ENCODE peak calls at places on chromosomes 7 and 10, in six cellular contexts. One of them, this sample, is unnamed.
A peak's percentile ranks its signal among the peaks of the same experiment; 100 is the strongest.

GRCh38 chr10:77527839-77528238 is 109.8 kb downstream of the KCNMA1 start:
- DNase-seq in astrocyte: no peak
- DNase-seq in hippocampal formation: no peak
- DNase-seq in NAMALWA: no peak
- DNase-seq in psoas muscle: no peak
- DNase-seq in chondrocyte: no peak
- DNase-seq in this sample: no peak

GRCh38 chr10:15485027-15485426 is 113.9 kb upstream of the FAM171A1 start:
- DNase-seq in astrocyte: no peak
- DNase-seq in hippocampal formation: no peak
- DNase-seq in NAMALWA: no peak
- DNase-seq in psoas muscle: no peak
- DNase-seq in chondrocyte: no peak
- DNase-seq in this sample: no peak

GRCh38 chr10:30788307-30788706 is 158.8 kb upstream of the LYZL2 start:
- DNase-seq in astrocyte: peak; percentile 41
- DNase-seq in hippocampal formation: no peak
- DNase-seq in NAMALWA: no peak
- DNase-seq in psoas muscle: no peak
- DNase-seq in chondrocyte: no peak
- DNase-seq in this sample: no peak

GRCh38 chr7:45451636-45452035 is 122.5 kb upstream of the ADCY1 start:
- DNase-seq in astrocyte: peak; percentile 41
- DNase-seq in hippocampal formation: no peak
- DNase-seq in NAMALWA: no peak
- DNase-seq in psoas muscle: no peak
- DNase-seq in chondrocyte: no peak
- DNase-seq in this sample: no peak

GRCh38 chr10:43196981-43197833 is 59.0 kb downstream of the CSGALNACT2 start:
- DNase-seq in astrocyte: no peak
- DNase-seq in hippocampal formation: no peak
- DNase-seq in NAMALWA: no peak
- DNase-seq in psoas muscle: peak; percentile 48
- DNase-seq in chondrocyte: peak; percentile 88
- DNase-seq in this sample: no peak

GRCh38 chr10:25024528-25024927 is 8.1 kb downstream of the THNSL1 start:
- DNase-seq in astrocyte: no peak
- DNase-seq in hippocampal formation: no peak
- DNase-seq in NAMALWA: no peak
- DNase-seq in psoas muscle: no peak
- DNase-seq in chondrocyte: no peak
- DNase-seq in this sample: no peak

GRCh38 chr7:102875700-102876192 is 37.1 kb upstream of the LRRC17 start:
- DNase-seq in astrocyte: peak; percentile 100
- DNase-seq in hippocampal formation: no peak
- DNase-seq in NAMALWA: no peak
- DNase-seq in psoas muscle: no peak
- DNase-seq in chondrocyte: no peak
- DNase-seq in this sample: no peak

GRCh38 chr10:114103286-114103685 is 59.6 kb downstream of the ADRB1 start:
- DNase-seq in astrocyte: peak; percentile 36
- DNase-seq in hippocampal formation: no peak
- DNase-seq in NAMALWA: peak; percentile 51
- DNase-seq in psoas muscle: no peak
- DNase-seq in chondrocyte: no peak
- DNase-seq in this sample: no peak

GRCh38 chr7:7639847-7640220 is 718 bp upstream of the UMAD1 start:
- DNase-seq in astrocyte: peak; percentile 23
- DNase-seq in hippocampal formation: no peak
- DNase-seq in NAMALWA: peak; percentile 86
- DNase-seq in psoas muscle: no peak
- DNase-seq in chondrocyte: no peak
- DNase-seq in this sample: no peak

GRCh38 chr10:110522365-110522988 is 24.8 kb downstream of the DUSP5 start:
- DNase-seq in astrocyte: peak; percentile 73
- DNase-seq in hippocampal formation: no peak
- DNase-seq in NAMALWA: no peak
- DNase-seq in psoas muscle: no peak
- DNase-seq in chondrocyte: no peak
- DNase-seq in this sample: no peak

GRCh38 chr7:24741691-24742639 is 15.3 kb downstream of the GSDME start:
- DNase-seq in astrocyte: peak; percentile 97
- DNase-seq in hippocampal formation: no peak
- DNase-seq in NAMALWA: no peak
- DNase-seq in psoas muscle: peak; percentile 73
- DNase-seq in chondrocyte: no peak
- DNase-seq in this sample: no peak

GRCh38 chr7:124557587-124557986 is 208.0 kb downstream of the GPR37 start:
- DNase-seq in astrocyte: no peak
- DNase-seq in hippocampal formation: no peak
- DNase-seq in NAMALWA: no peak
- DNase-seq in psoas muscle: no peak
- DNase-seq in chondrocyte: no peak
- DNase-seq in this sample: no peak

GRCh38 chr7:138975343-138976104 is 5.7 kb downstream of the KIAA1549 start:
- DNase-seq in astrocyte: no peak
- DNase-seq in hippocampal formation: no peak
- DNase-seq in NAMALWA: no peak
- DNase-seq in psoas muscle: no peak
- DNase-seq in chondrocyte: no peak
- DNase-seq in this sample: no peak

GRCh38 chr10:131475803-131476202 is 164.3 kb upstream of the TCERG1L start:
- DNase-seq in astrocyte: no peak
- DNase-seq in hippocampal formation: no peak
- DNase-seq in NAMALWA: no peak
- DNase-seq in psoas muscle: no peak
- DNase-seq in chondrocyte: no peak
- DNase-seq in this sample: no peak

GRCh38 chr10:84088626-84089025 is 50.7 kb upstream of the GHITM start:
- DNase-seq in astrocyte: no peak
- DNase-seq in hippocampal formation: no peak
- DNase-seq in NAMALWA: no peak
- DNase-seq in psoas muscle: no peak
- DNase-seq in chondrocyte: no peak
- DNase-seq in this sample: no peak

GRCh38 chr7:98935811-98936210 is 57.5 kb downstream of the TRRAP start:
- DNase-seq in astrocyte: no peak
- DNase-seq in hippocampal formation: no peak
- DNase-seq in NAMALWA: no peak
- DNase-seq in psoas muscle: no peak
- DNase-seq in chondrocyte: no peak
- DNase-seq in this sample: no peak

GRCh38 chr7:124062171-124062570 is 29.3 kb upstream of the TMEM229A start:
- DNase-seq in astrocyte: no peak
- DNase-seq in hippocampal formation: no peak
- DNase-seq in NAMALWA: no peak
- DNase-seq in psoas muscle: no peak
- DNase-seq in chondrocyte: no peak
- DNase-seq in this sample: no peak

GRCh38 chr10:3942930-3943489 is 158.0 kb upstream of the KLF6 start:
- DNase-seq in astrocyte: no peak
- DNase-seq in hippocampal formation: no peak
- DNase-seq in NAMALWA: no peak
- DNase-seq in psoas muscle: no peak
- DNase-seq in chondrocyte: no peak
- DNase-seq in this sample: no peak

This sample was measured in head of caudate nucleus.